ENCODE peak calls at places on chromosomes 7 and 10, in ten cellular contexts. K is GM06990; X is brain microvascular endothelial cell; W is stimulated activated CD4-positive, alpha-beta T cell treated with anti-CD3 and anti-CD28 coated beads, Interleukin-12 subunit alpha, Interleukin-12 subunit beta, amount 100 ng/mL, for 24 hours; P is kidney glomerular epithelial cell; J is A549; R is activated effector memory CD4-positive, alpha-beta T cell treated with anti-CD3 and anti-CD28 coated beads, Interleukin-2, amount 50 U/mL, for 16 hours; S is AG09319; Z is stimulated activated CD8-positive, alpha-beta memory T cell treated with anti-CD3 and anti-CD28 coated beads, Interleukin-15, amount 100 ng/mL, for 24 hours; Y is NCI-H1105. V is an unnamed sample.

GRCh38 chr10:4720463-4720862 is 105.5 kb upstream of the AKR1E2 start:
- DNase-seq in S (no peak), J (no peak), Y (no peak), R (no peak), X (no peak), K (no peak), P (no peak), Z (no peak), W (no peak), V (no peak)

GRCh38 chr7:48427671-48428070 is 256.4 kb downstream of the ABCA13 start:
- DNase-seq in X (peak; percentile 27), S (no peak), J (no peak), R (no peak), Y (no peak), P (no peak), K (no peak), Z (no peak), W (no peak), V (no peak)

GRCh38 chr7:27764109-27764508 is 24.1 kb downstream of the TAX1BP1 start:
- DNase-seq in Y (no peak), Z (no peak), W (no peak), P (no peak), R (no peak), X (peak; percentile 7), J (no peak), S (no peak), K (no peak), V (no peak)

GRCh38 chr7:44121761-44122420 is 1.5 kb downstream of the POLD2 start:
- DNase-seq in X (no peak), K (no peak), Y (no peak), Z (no peak), S (no peak), R (no peak), W (no peak), J (no peak), P (no peak), V (no peak)

GRCh38 chr10:69500864-69501468 is 49.7 kb downstream of the TSPAN15 start:
- DNase-seq in R (peak; percentile 21), X (no peak), P (no peak), K (no peak), Y (no peak), S (no peak), Z (no peak), J (no peak), W (no peak), V (no peak)

GRCh38 chr10:58237014-58237830 is 30.5 kb downstream of the IPMK start:
- DNase-seq in X (peak; percentile 87), J (peak; percentile 70), S (peak; percentile 25), K (no peak), R (no peak), P (peak; percentile 84), Z (no peak), W (no peak), Y (no peak), V (no peak)

GRCh38 chr7:932651-932975 is 21.9 kb downstream of the ADAP1 start:
- DNase-seq in R (peak; percentile 57), Z (no peak), W (no peak), X (no peak), K (no peak), S (no peak), P (no peak), J (no peak), Y (no peak), V (no peak)

GRCh38 chr10:132740542-132741066 is 45.3 kb downstream of the NKX6-2 start:
- DNase-seq in P (no peak), J (no peak), Y (no peak), R (no peak), K (no peak), Z (no peak), X (no peak), W (no peak), S (no peak), V (no peak)

GRCh38 chr7:137873524-137873923 is 26.8 kb upstream of the DGKI start:
- DNase-seq in J (no peak), X (peak; percentile 90), S (no peak), Y (no peak), P (no peak), R (no peak), K (no peak), Z (no peak), W (no peak), V (no peak)

GRCh38 chr7:105009667-105010537 is 4.1 kb upstream of the KMT2E start:
- DNase-seq in P (no peak), R (peak; percentile 59), K (no peak), Y (no peak), Z (no peak), X (no peak), J (no peak), W (no peak), S (no peak), V (no peak)

GRCh38 chr10:13046861-13047528 is 45.5 kb upstream of the CCDC3 start:
- DNase-seq in K (no peak), X (no peak), J (no peak), Y (no peak), S (no peak), P (no peak), Z (no peak), R (no peak), W (no peak), V (no peak)

GRCh38 chr7:75906991-75907667 is 7.8 kb upstream of the POR start:
- DNase-seq in Y (no peak), P (no peak), R (no peak), Z (no peak), K (no peak), S (no peak), J (no peak), W (no peak), X (no peak), V (peak; percentile 71)

GRCh38 chr7:40541336-40541735 is 406.5 kb downstream of the SUGCT start:
- DNase-seq in S (no peak), J (no peak), W (no peak), X (no peak), P (no peak), Y (no peak), R (no peak), Z (no peak), K (no peak), V (no peak)

GRCh38 chr7:155741805-155742204 is 70.5 kb downstream of the SHH start:
- DNase-seq in R (peak; percentile 71), Y (no peak), J (no peak), K (peak; percentile 72), S (no peak), Z (no peak), W (no peak), P (no peak), X (no peak), V (no peak)

GRCh38 chr10:97426776-97427570 is 982 bp downstream of the PGAM1 start:
- DNase-seq in K (no peak), X (peak; percentile 28), J (no peak), Y (no peak), Z (no peak), S (no peak), R (no peak), W (no peak), P (no peak), V (peak; percentile 38)

GRCh38 chr10:118449521-118449920 is 107.4 kb upstream of the FAM204A start:
- DNase-seq in Y (no peak), Z (no peak), J (no peak), W (no peak), S (no peak), X (no peak), P (no peak), R (no peak), K (no peak), V (no peak)

GRCh38 chr7:156027821-156028220 is 215.6 kb upstream of the SHH start:
- DNase-seq in Y (no peak), S (no peak), K (no peak), Z (no peak), W (no peak), P (no peak), X (no peak), R (no peak), J (no peak), V (no peak)

V was measured in hepatocyte.